ENCODE peak calls at places on chromosomes 12 and 14, in four cellular contexts. One of them, this sample, is unnamed.

GRCh38 chr14:48325486-48325885 is 650.1 kb upstream of the MDGA2 start:
- DNase-seq in thyroid gland: no peak
- DNase-seq in endodermal cell: no peak
- DNase-seq in brain microvascular endothelial cell: no peak
- DNase-seq in this sample: peak

GRCh38 chr14:63881926-63882325 is 29.1 kb downstream of the SYNE2 start:
- DNase-seq in thyroid gland: no peak
- DNase-seq in endodermal cell: no peak
- DNase-seq in brain microvascular endothelial cell: no peak
- DNase-seq in this sample: no peak

GRCh38 chr14:47200740-47201139 is 474.7 kb downstream of the MDGA2 start:
- DNase-seq in thyroid gland: no peak
- DNase-seq in endodermal cell: no peak
- DNase-seq in brain microvascular endothelial cell: no peak
- DNase-seq in this sample: no peak

GRCh38 chr14:24563505-24563904 is 12.5 kb downstream of the CTSG start:
- DNase-seq in thyroid gland: no peak
- DNase-seq in endodermal cell: no peak
- DNase-seq in brain microvascular endothelial cell: no peak
- DNase-seq in this sample: no peak

GRCh38 chr14:42911642-42912041 is 1305.0 kb downstream of the LRFN5 start:
- DNase-seq in thyroid gland: no peak
- DNase-seq in endodermal cell: no peak
- DNase-seq in brain microvascular endothelial cell: no peak
- DNase-seq in this sample: no peak

GRCh38 chr12:10140001-10140400 is 10.0 kb upstream of the CLEC7A start:
- DNase-seq in thyroid gland: peak
- DNase-seq in endodermal cell: peak
- DNase-seq in brain microvascular endothelial cell: peak
- DNase-seq in this sample: peak

GRCh38 chr12:87678453-87678852 is 350.7 kb downstream of the C12orf50 start:
- DNase-seq in thyroid gland: no peak
- DNase-seq in endodermal cell: no peak
- DNase-seq in brain microvascular endothelial cell: peak
- DNase-seq in this sample: no peak

GRCh38 chr14:50335989-50336391 is 23.9 kb downstream of the DMAC2L start:
- DNase-seq in thyroid gland: peak
- DNase-seq in endodermal cell: peak
- DNase-seq in brain microvascular endothelial cell: peak
- DNase-seq in this sample: no peak

GRCh38 chr14:38618514-38618913 is 362.6 kb upstream of the CLEC14A start:
- DNase-seq in thyroid gland: no peak
- DNase-seq in endodermal cell: no peak
- DNase-seq in brain microvascular endothelial cell: no peak
- DNase-seq in this sample: no peak

GRCh38 chr14:81435578-81436295 is 35.6 kb upstream of the STON2 start:
- DNase-seq in thyroid gland: peak
- DNase-seq in endodermal cell: peak
- DNase-seq in brain microvascular endothelial cell: no peak
- DNase-seq in this sample: peak

GRCh38 chr14:67586302-67586701 is 13.8 kb downstream of the PIGH start:
- DNase-seq in thyroid gland: no peak
- DNase-seq in endodermal cell: no peak
- DNase-seq in brain microvascular endothelial cell: no peak
- DNase-seq in this sample: no peak
- TF ChIP-seq CTCF in thyroid gland: no peak
- TF ChIP-seq CTCF in endodermal cell: no peak
- TF ChIP-seq CTCF in brain microvascular endothelial cell: no peak
- TF ChIP-seq CTCF in this sample: no peak

GRCh38 chr12:12476836-12477531 is 85.7 kb downstream of the DUSP16 start:
- DNase-seq in thyroid gland: no peak
- DNase-seq in endodermal cell: no peak
- DNase-seq in brain microvascular endothelial cell: no peak
- DNase-seq in this sample: no peak

GRCh38 chr12:12474471-12474928 is 88.2 kb downstream of the DUSP16 start:
- DNase-seq in thyroid gland: no peak
- DNase-seq in endodermal cell: no peak
- DNase-seq in brain microvascular endothelial cell: no peak
- DNase-seq in this sample: no peak

GRCh38 chr12:12470751-12471300 is 91.8 kb downstream of the DUSP16 start:
- DNase-seq in thyroid gland: no peak
- DNase-seq in endodermal cell: no peak
- DNase-seq in brain microvascular endothelial cell: no peak
- DNase-seq in this sample: no peak

GRCh38 chr12:12474931-12475485 is 87.7 kb downstream of the DUSP16 start:
- DNase-seq in thyroid gland: no peak
- DNase-seq in endodermal cell: no peak
- DNase-seq in brain microvascular endothelial cell: peak
- DNase-seq in this sample: no peak

GRCh38 chr12:12473223-12473622 is 89.4 kb downstream of the DUSP16 start:
- DNase-seq in thyroid gland: no peak
- DNase-seq in endodermal cell: peak
- DNase-seq in brain microvascular endothelial cell: no peak
- DNase-seq in this sample: no peak
- H3K27ac ChIP-seq in thyroid gland: no peak
- H3K27ac ChIP-seq in endodermal cell: no peak
- H3K27ac ChIP-seq in brain microvascular endothelial cell: no peak
- H3K27ac ChIP-seq in this sample: no peak

GRCh38 chr14:55136241-55136640 is 7.2 kb downstream of the LGALS3 start:
- DNase-seq in thyroid gland: no peak
- DNase-seq in endodermal cell: no peak
- DNase-seq in brain microvascular endothelial cell: peak
- DNase-seq in this sample: no peak

GRCh38 chr14:55131782-55132181 is 2.7 kb downstream of the LGALS3 start:
- DNase-seq in thyroid gland: no peak
- DNase-seq in endodermal cell: no peak
- DNase-seq in brain microvascular endothelial cell: no peak
- DNase-seq in this sample: no peak

GRCh38 chr14:55130194-55130550 is 1.1 kb downstream of the LGALS3 start:
- DNase-seq in thyroid gland: no peak
- DNase-seq in endodermal cell: peak
- DNase-seq in brain microvascular endothelial cell: no peak
- DNase-seq in this sample: peak

GRCh38 chr14:55136868-55137785 is 8.1 kb downstream of the LGALS3 start:
- DNase-seq in thyroid gland: peak
- DNase-seq in endodermal cell: no peak
- DNase-seq in brain microvascular endothelial cell: peak
- DNase-seq in this sample: no peak

GRCh38 chr14:55133416-55133815 is 4.4 kb downstream of the LGALS3 start:
- DNase-seq in thyroid gland: no peak
- DNase-seq in endodermal cell: no peak
- DNase-seq in brain microvascular endothelial cell: peak
- DNase-seq in this sample: no peak
- TF ChIP-seq CTCF in thyroid gland: no peak
- TF ChIP-seq CTCF in endodermal cell: peak
- TF ChIP-seq CTCF in brain microvascular endothelial cell: peak
- TF ChIP-seq CTCF in this sample: no peak

DNA sequence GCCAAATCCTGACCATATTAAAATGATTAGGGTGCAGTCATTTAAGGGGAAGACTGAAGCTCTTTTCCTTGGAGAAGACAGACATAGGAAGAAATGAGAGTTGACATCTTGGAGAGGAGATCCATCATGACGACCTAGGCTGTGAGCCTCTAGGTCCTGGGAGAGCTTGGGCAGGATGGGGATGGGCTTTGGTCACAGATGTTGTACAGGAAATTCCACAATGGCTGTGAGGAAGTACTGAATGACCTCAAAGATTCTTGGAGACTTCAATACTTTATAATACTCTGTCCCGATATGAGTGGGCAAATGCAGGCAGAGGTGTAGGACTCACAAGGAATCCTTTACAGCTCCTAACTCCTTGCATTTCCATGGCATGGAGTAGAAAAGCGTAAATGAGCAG is 204.9 kb upstream of the FRMD6 start:
- DNase-seq in thyroid gland: no peak
- DNase-seq in endodermal cell: no peak
- DNase-seq in brain microvascular endothelial cell: no peak
- DNase-seq in this sample: no peak
- H3K27ac ChIP-seq in thyroid gland: no peak
- H3K27ac ChIP-seq in endodermal cell: no peak
- H3K27ac ChIP-seq in brain microvascular endothelial cell: no peak
- H3K27ac ChIP-seq in this sample: no peak

DNA sequence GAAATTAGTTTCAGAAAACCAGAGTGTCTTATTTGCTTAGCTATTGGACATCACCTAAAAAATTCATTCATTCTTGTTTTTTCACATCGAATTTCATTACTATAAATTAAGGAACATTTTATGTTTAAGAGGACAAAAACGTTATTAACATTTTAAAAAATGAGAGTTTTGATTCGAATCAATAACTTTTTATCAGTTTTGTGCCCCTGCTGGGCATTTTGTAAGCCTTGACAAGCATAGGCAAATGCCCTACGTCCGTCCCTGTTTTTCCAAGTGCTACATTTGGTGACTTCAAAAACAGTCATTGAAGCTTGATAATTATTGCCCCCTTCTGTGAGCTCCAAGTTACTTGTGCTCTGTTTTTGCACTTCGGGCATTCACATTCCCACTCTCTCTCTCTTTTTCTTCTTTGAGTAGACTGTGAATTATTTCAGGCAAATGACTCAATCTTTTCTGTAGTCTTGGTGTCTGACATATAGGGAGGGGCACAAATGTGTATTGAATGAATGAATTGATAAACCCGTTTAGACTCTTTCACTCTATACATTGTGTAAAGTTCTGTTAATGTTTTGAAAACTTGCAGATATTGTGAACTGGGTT is 1.2 kb downstream of the APAF1 start:
- DNase-seq in thyroid gland: no peak
- DNase-seq in endodermal cell: no peak
- DNase-seq in brain microvascular endothelial cell: no peak
- DNase-seq in this sample: no peak
- TF ChIP-seq CTCF in thyroid gland: no peak
- TF ChIP-seq CTCF in endodermal cell: peak
- TF ChIP-seq CTCF in brain microvascular endothelial cell: peak
- TF ChIP-seq CTCF in this sample: no peak

GRCh38 chr12:19183121-19183838 is 53.7 kb downstream of the PLEKHA5 start:
- DNase-seq in thyroid gland: no peak
- DNase-seq in endodermal cell: no peak
- DNase-seq in brain microvascular endothelial cell: no peak
- DNase-seq in this sample: no peak

GRCh38 chr12:19177754-19178153 is 48.2 kb downstream of the PLEKHA5 start:
- DNase-seq in thyroid gland: no peak
- DNase-seq in endodermal cell: no peak
- DNase-seq in brain microvascular endothelial cell: no peak
- DNase-seq in this sample: no peak

GRCh38 chr12:19185262-19185929 is 55.9 kb downstream of the PLEKHA5 start:
- DNase-seq in thyroid gland: no peak
- DNase-seq in endodermal cell: no peak
- DNase-seq in brain microvascular endothelial cell: no peak
- DNase-seq in this sample: no peak

GRCh38 chr12:19181666-19182426 is 52.3 kb downstream of the PLEKHA5 start:
- DNase-seq in thyroid gland: no peak
- DNase-seq in endodermal cell: no peak
- DNase-seq in brain microvascular endothelial cell: no peak
- DNase-seq in this sample: no peak

DNA sequence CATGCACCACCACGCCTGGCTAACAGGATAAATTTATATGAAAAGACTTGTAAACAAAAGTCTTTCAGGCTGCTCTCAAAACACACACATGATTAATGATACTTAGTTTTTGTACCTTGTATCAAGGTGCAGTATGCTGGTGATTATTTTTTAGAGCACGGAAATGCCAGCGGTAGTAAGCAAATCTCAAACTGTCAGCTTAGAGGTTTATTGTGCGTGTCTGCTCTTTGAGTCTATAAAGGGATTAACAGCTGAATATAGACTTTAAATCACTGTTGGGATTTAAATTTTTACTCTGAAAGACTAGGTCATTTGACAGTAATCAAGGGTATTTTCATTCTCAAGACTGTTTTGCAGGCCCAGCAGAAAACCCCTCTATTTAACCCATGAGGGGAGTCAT is 50.5 kb downstream of the PLEKHA5 start:
- DNase-seq in thyroid gland: no peak
- DNase-seq in endodermal cell: no peak
- DNase-seq in brain microvascular endothelial cell: no peak
- DNase-seq in this sample: no peak
- H3K27ac ChIP-seq in thyroid gland: no peak
- H3K27ac ChIP-seq in endodermal cell: no peak
- H3K27ac ChIP-seq in brain microvascular endothelial cell: no peak
- H3K27ac ChIP-seq in this sample: no peak

DNA sequence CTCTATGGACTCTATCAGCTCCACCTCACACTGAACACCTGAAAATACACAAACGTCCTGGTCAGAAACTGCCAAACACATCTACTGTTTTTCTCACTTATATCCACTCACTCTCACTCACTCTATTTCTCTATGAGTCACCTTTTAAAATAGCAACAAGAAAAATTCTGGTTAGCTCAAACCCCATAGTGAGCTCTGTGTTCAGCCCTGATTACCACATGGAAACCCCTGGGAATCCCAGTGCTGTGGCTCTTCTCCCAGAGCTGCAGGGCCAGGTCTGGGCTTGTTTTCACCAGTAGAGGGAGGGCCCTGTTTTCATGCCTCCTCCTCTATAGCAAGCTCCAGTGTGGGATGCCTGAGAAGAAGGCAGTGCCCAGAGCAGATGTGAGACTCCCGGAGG is 1126.1 kb downstream of the TMEM121 start:
- DNase-seq in thyroid gland: no peak
- DNase-seq in endodermal cell: no peak
- DNase-seq in brain microvascular endothelial cell: no peak
- DNase-seq in this sample: peak
- TF ChIP-seq CTCF in thyroid gland: no peak
- TF ChIP-seq CTCF in endodermal cell: no peak
- TF ChIP-seq CTCF in brain microvascular endothelial cell: no peak
- TF ChIP-seq CTCF in this sample: no peak

DNA sequence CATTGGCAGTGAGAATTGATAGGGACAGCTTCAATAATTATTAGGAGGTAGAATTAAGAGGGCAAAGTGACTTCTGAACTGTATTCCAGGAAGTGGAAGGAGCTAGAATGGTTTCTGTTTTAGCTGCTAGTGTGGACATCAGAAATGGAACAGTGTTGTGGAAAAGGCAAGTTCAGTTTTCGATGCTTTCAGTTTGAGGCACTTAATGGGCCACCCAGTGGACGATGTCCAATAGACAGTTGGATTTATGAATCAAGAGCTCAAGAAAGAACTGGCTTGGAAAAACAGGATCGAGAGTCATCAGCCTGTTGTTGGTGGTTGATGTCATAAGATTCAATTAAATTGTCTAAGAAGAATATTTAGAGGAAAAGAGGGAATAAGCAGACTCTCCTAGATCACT is 136.3 kb downstream of the DYRK2 start:
- DNase-seq in thyroid gland: no peak
- DNase-seq in endodermal cell: no peak
- DNase-seq in brain microvascular endothelial cell: no peak
- DNase-seq in this sample: no peak
- H3K27ac ChIP-seq in thyroid gland: no peak
- H3K27ac ChIP-seq in endodermal cell: no peak
- H3K27ac ChIP-seq in brain microvascular endothelial cell: no peak
- H3K27ac ChIP-seq in this sample: no peak

DNA sequence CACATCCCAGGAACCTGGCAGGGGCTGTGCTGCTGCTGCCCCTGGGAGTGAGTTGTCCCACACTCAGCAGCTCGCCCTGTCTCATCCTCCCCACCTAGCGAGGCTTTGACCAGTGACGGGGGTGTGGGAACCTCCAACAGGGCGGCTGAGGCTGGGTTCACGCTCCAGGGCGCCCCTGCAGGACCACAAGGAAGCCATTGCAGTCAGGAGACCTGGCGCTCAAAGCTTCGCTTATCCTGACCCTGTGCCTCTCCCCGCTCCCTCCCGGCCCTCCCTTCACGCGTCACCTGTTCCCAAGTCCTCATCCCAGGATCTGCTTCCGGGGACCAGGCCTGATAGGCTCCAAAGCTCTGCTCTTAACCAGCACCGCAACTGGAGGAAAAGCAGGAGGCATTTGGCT is 272.0 kb upstream of the SFSWAP start:
- DNase-seq in thyroid gland: peak
- DNase-seq in endodermal cell: peak
- DNase-seq in brain microvascular endothelial cell: no peak
- DNase-seq in this sample: no peak
- TF ChIP-seq CTCF in thyroid gland: no peak
- TF ChIP-seq CTCF in endodermal cell: peak
- TF ChIP-seq CTCF in brain microvascular endothelial cell: no peak
- TF ChIP-seq CTCF in this sample: no peak

This sample was measured in RWPE1.